ENCODE peak calls at places on chromosomes 2 and 18, in five cellular contexts. K is A549, T is OCI-LY7, J is pancreas, L is endodermal cell. S is an unnamed sample.
A peak's percentile ranks its signal among the peaks of the same experiment; 100 is the strongest.

GRCh38 chr18:62522178-62522509 is 681 bp upstream of the ZCCHC2 start:
- DNase-seq in J (no peak), T (no peak), L (no peak), K (no peak), S (no peak)

GRCh38 chr2:219536425-219536824 is 7.2 kb downstream of the CHPF start:
- DNase-seq in K (no peak), L (no peak), J (no peak), T (no peak), S (no peak)

GRCh38 chr2:222651721-222652420 is 4.0 kb downstream of the FARSB start:
- DNase-seq in K (no peak), L (no peak), T (no peak), J (no peak), S (no peak)

GRCh38 chr2:241156997-241157441 is 6.8 kb downstream of the PPP1R7 start:
- DNase-seq in T (no peak), K (no peak), L (peak; percentile 65), J (no peak), S (no peak)

GRCh38 chr18:58639751-58640427 is 11.0 kb upstream of the ALPK2 start:
- DNase-seq in L (no peak), K (no peak), T (no peak), J (no peak), S (no peak)

GRCh38 chr2:203934006-203934632 is 2.4 kb upstream of the ICOS start:
- DNase-seq in J (no peak), T (no peak), K (no peak), L (no peak), S (no peak)

GRCh38 chr2:219155054-219155644 is 5.5 kb downstream of the NHEJ1 start:
- DNase-seq in T (peak; percentile 84), J (no peak), K (peak; percentile 77), L (peak; percentile 64), S (no peak)

GRCh38 chr2:19720306-19720705 is 181.5 kb downstream of the TTC32 start:
- DNase-seq in T (no peak), L (no peak), J (no peak), K (no peak), S (no peak)

GRCh38 chr2:241033346-241033987 is 35.0 kb downstream of the SNED1 start:
- DNase-seq in J (no peak), T (no peak), K (no peak), L (no peak), S (no peak)

GRCh38 chr2:156790343-156791034 is 354.3 kb downstream of the GPD2 start:
- DNase-seq in T (no peak), K (no peak), L (no peak), J (no peak), S (no peak)

GRCh38 chr2:236336575-236337464 is 72.6 kb upstream of the ASB18 start:
- DNase-seq in J (no peak), T (no peak), K (no peak), L (no peak), S (no peak)

GRCh38 chr2:120317180-120317533 is 28.8 kb upstream of the INHBB start:
- DNase-seq in J (no peak), K (no peak), T (no peak), L (no peak), S (no peak)

GRCh38 chr2:191178806-191179514 is 28.2 kb upstream of the STAT4 start:
- DNase-seq in K (peak; percentile 66), J (no peak), L (no peak), T (no peak), S (peak; percentile 52)

GRCh38 chr2:191176801-191177438 is 26.1 kb upstream of the STAT4 start:
- DNase-seq in J (no peak), K (no peak), L (no peak), T (no peak), S (no peak)

GRCh38 chr2:191176305-191176704 is 25.5 kb upstream of the STAT4 start:
- DNase-seq in T (no peak), J (no peak), L (no peak), K (no peak), S (no peak)

GRCh38 chr2:191180712-191181111 is 29.9 kb upstream of the STAT4 start:
- DNase-seq in K (no peak), T (no peak), L (no peak), J (no peak), S (no peak)

DNA sequence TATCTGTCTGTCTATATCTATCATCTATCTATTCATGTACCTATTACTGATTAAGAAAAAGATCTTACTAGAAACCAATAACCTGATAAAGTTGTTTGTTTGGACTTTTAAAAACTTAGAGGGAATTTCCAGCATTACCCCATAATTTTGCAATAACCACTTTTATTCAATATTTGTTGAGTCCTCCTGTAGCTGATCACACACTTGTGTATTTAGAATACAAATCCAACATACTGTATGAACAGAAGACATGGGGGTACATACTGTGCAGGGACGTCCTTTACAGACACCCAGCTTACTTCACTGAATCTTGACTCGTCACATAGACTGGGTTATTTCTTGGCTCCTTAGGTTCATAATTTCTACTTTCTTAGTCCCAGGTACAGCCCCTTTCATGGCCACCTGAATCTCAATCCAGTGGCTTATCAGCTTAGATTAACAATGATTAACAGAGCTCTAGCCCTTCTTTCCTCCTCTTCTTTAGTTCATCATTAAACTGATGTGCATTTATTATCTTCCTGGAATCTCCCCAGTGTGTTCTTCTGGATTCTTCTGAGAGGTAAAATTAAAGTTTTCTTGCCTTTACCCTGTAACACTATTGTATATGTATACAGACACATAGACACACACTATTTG is 27.4 kb upstream of the STAT4 start:
- DNase-seq in K (peak; percentile 48), J (no peak), L (no peak), T (no peak), S (no peak)
- H3K4me1 ChIP-seq in K (peaks cover 78% of the 10 kb centered on the region), J (peaks cover 7% of the 10 kb centered on the region), L (peaks cover 14% of the 10 kb centered on the region), T (no peaks in the 10 kb centered on the region), S (peaks cover 6% of the 10 kb centered on the region)

GRCh38 chr2:32559136-32559535 is 68.7 kb upstream of the TTC27 start:
- DNase-seq in L (no peak), J (no peak), K (no peak), T (no peak), S (no peak)

GRCh38 chr2:32558492-32558891 is 69.4 kb upstream of the TTC27 start:
- DNase-seq in L (no peak), J (no peak), K (no peak), T (no peak), S (no peak)

DNA sequence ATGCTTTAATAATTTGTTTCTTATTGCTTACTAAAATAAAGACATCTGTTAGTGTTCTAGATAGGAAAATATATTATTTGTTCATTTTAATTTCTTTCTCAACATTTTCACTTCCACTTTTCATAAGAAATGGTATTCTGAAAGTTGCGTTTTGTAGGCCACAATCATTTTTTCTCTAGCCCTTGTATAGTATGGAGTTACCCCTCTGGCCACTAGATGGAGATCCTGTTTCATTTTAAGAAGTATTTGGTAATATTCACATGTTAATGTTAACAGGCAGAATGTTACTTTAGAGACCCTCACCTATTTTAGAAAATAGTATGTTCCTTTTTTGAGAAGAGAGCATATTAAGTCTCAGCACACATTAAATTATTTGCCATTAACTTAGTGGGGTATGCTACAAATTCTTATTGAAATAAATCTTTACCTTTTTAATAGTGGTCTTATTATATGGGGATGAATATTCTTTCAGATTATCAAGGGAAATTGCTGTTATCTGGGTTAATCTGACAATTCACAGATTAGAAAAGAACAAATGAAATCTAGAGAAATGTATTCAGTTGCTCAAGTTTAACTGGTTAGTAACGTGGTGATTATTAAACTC is 73.9 kb upstream of the TTC27 start:
- DNase-seq in L (no peak), J (no peak), K (peak; percentile 69), T (peak; percentile 69), S (no peak)
- H3K4me1 ChIP-seq in L (no peaks in the 10 kb centered on the region), J (peaks cover 3% of the 10 kb centered on the region), K (no peaks in the 10 kb centered on the region), T (peaks cover 5% of the 10 kb centered on the region), S (peaks cover 12% of the 10 kb centered on the region)

DNA sequence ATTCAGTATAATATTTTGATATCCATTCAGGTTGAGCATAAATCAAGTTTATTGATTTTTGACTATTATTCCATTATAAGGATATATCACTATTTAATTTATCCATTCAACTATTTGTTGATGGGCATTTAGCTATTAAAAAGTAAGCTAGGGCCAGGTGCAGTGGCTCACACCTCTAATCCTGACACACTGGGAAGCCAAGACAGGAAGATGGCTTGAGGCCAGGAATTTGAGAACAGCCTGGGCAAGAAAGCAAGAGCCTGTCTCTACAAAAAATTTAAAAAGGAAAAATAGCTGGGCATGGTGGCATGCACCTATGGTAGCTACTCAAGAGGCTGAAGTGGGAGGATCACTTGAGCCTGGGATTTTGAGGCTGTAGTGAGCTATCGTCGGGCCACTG is 183.5 kb downstream of the HNMT start:
- DNase-seq in J (peak; percentile 54), L (no peak), K (no peak), T (no peak), S (no peak)
- H3K4me1 ChIP-seq in J (no peaks in the 10 kb centered on the region), L (no peaks in the 10 kb centered on the region), K (no peaks in the 10 kb centered on the region), T (no peaks in the 10 kb centered on the region), S (no peaks in the 10 kb centered on the region)

GRCh38 chr2:26011609-26011989 is 22.3 kb upstream of the RAB10 start:
- DNase-seq in J (no peak), T (no peak), L (no peak), K (no peak), S (no peak)
- H3K4me1 ChIP-seq in J (no peaks in the 10 kb centered on the region), T (no peaks in the 10 kb centered on the region), L (peaks cover 11% of the 10 kb centered on the region), K (peaks cover 74% of the 10 kb centered on the region), S (peaks cover 14% of the 10 kb centered on the region)

S was measured in left ventricle myocardium inferior.